ENCODE peak calls at places on chromosomes 5 and 9, in six cellular contexts. Y is effector memory CD4-positive, alpha-beta T cell; K is amniotic stem cell; L is Right ventricle myocardium inferior; W is left ventricle myocardium inferior; F is KBM-7. X is an unnamed sample.

GRCh38 chr9:80701061-80701460 is 988.3 kb downstream of the TLE1 start:
- DNase-seq in Y (no peak), K (no peak), L (no peak), W (no peak), F (no peak), X (no peak)

GRCh38 chr5:131252824-131253171 is 11.1 kb upstream of the CDC42SE2 start:
- DNase-seq in Y (peak; percentile 81), K (no peak), L (peak; percentile 84), W (peak; percentile 34), F (peak; percentile 95), X (peak; percentile 7)

GRCh38 chr5:146962801-146963355 is 84.3 kb upstream of the PPP2R2B start:
- DNase-seq in Y (no peak), K (no peak), L (no peak), W (no peak), F (no peak), X (no peak)

GRCh38 chr9:136077491-136077890 is 17.6 kb downstream of the NACC2 start:
- DNase-seq in Y (no peak), K (no peak), L (peak; percentile 58), W (no peak), F (no peak), X (no peak)

GRCh38 chr9:38346811-38347735 is 45.4 kb upstream of the ALDH1B1 start:
- DNase-seq in Y (no peak), K (no peak), L (no peak), W (no peak), F (no peak), X (no peak)

GRCh38 chr5:111582962-111583669 is 70.8 kb upstream of the STARD4 start:
- DNase-seq in Y (no peak), K (peak; percentile 70), L (no peak), W (no peak), F (no peak), X (no peak)

GRCh38 chr5:176388003-176388340 is 426 bp downstream of the NOP16 start:
- DNase-seq in Y (no peak), K (no peak), L (no peak), W (no peak), F (no peak), X (no peak)

GRCh38 chr5:93626801-93627200 is 43.8 kb downstream of the NR2F1 start:
- DNase-seq in Y (no peak), K (no peak), L (no peak), W (no peak), F (no peak), X (no peak)

GRCh38 chr5:76688836-76689235 is 27.1 kb upstream of the F2R start:
- DNase-seq in Y (no peak), K (no peak), L (no peak), W (no peak), F (no peak), X (no peak)

GRCh38 chr9:78857371-78858225 is 560.7 kb downstream of the PSAT1 start:
- DNase-seq in Y (no peak), K (no peak), L (no peak), W (no peak), F (no peak), X (no peak)